ENCODE peak calls at places on chromosomes 12 and 14, in eight cellular contexts. C is prostate gland, F is A549, H is heart left ventricle, L is uterus, T is body of pancreas, E is tibial nerve, Z is HCT116. S is an unnamed sample. For H3K4me1, the result is how much of the 10 kb centered on the place peaks cover.

GRCh38 chr12:52524898-52525591 is 4.9 kb upstream of the KRT5 start:
- DNase-seq in C (no peak), F (no peak), H (no peak), L (no peak), T (no peak), E (no peak), Z (no peak), S (no peak)

GRCh38 chr14:104386281-104386841 is 193.2 kb upstream of the C14orf180 start:
- DNase-seq in C (no peak), F (no peak), H (peak), L (no peak), T (no peak), E (no peak), Z (no peak), S (peak)

GRCh38 chr12:53230971-53231858 is 794 bp downstream of the RARG start:
- DNase-seq in C (no peak), F (no peak), H (no peak), L (no peak), T (no peak), E (no peak), Z (no peak), S (no peak)

GRCh38 chr14:99249389-99249788 is 22.6 kb downstream of the BCL11B start:
- DNase-seq in C (no peak), F (no peak), H (no peak), L (no peak), T (no peak), E (no peak), Z (no peak), S (no peak)

GRCh38 chr12:109766251-109766778 is 52.7 kb downstream of the FAM222A start:
- DNase-seq in C (no peak), F (no peak), H (no peak), L (no peak), T (peak), E (no peak), Z (no peak), S (peak)

GRCh38 chr14:54225457-54225856 is 171.3 kb upstream of the CDKN3 start:
- DNase-seq in C (no peak), F (no peak), H (no peak), L (no peak), T (no peak), E (no peak), Z (no peak), S (no peak)

GRCh38 chr12:47652491-47653234 is 53.2 kb downstream of the RPAP3 start:
- DNase-seq in C (peak), F (peak), H (no peak), L (no peak), T (peak), E (peak), Z (no peak), S (no peak)

GRCh38 chr14:63276016-63276415 is 42.7 kb downstream of the GPHB5 start:
- DNase-seq in C (no peak), F (no peak), H (no peak), L (no peak), T (no peak), E (no peak), Z (no peak), S (no peak)

GRCh38 chr12:121798807-121799174 is 5.0 kb upstream of the SETD1B start:
- DNase-seq in C (no peak), F (no peak), H (no peak), L (peak), T (no peak), E (no peak), Z (no peak), S (no peak)

GRCh38 chr12:53180270-53180930 is at the start of the genes CSAD and ZNF740:
- DNase-seq in C (peak), F (peak), H (peak), L (peak), T (peak), E (peak), Z (peak), S (peak)

GRCh38 chr12:72095025-72095424 is 156.4 kb downstream of the TPH2 start:
- DNase-seq in C (no peak), F (no peak), H (no peak), L (no peak), T (no peak), E (no peak), Z (no peak), S (no peak)

GRCh38 chr14:33986804-33987203 is 35.9 kb upstream of the EGLN3 start:
- DNase-seq in C (no peak), F (peak), H (no peak), L (peak), T (no peak), E (no peak), Z (peak), S (no peak)

GRCh38 chr12:54997914-54998507 is 13.4 kb upstream of the TESPA1 start:
- DNase-seq in C (no peak), F (no peak), H (no peak), L (no peak), T (no peak), E (no peak), Z (no peak), S (no peak)

GRCh38 chr12:39483042-39483441 is 40.1 kb upstream of the KIF21A start:
- DNase-seq in C (no peak), F (no peak), H (no peak), L (no peak), T (no peak), E (no peak), Z (no peak), S (no peak)

GRCh38 chr14:101357559-101358319 is 203.6 kb upstream of the DIO3 start:
- DNase-seq in C (no peak), F (no peak), H (no peak), L (peak), T (no peak), E (no peak), Z (no peak), S (no peak)

GRCh38 chr12:123801573-123802178 is 39.6 kb downstream of the DNAH10 start:
- DNase-seq in C (no peak), F (peak), H (no peak), L (no peak), T (no peak), E (no peak), Z (peak), S (no peak)

GRCh38 chr14:62532186-62532585 is 513.1 kb downstream of the KCNH5 start:
- DNase-seq in C (no peak), F (no peak), H (no peak), L (no peak), T (no peak), E (no peak), Z (no peak), S (no peak)

GRCh38 chr12:3988519-3989217 is 115.5 kb upstream of the PARP11 start:
- DNase-seq in C (no peak), F (no peak), H (no peak), L (no peak), T (no peak), E (no peak), Z (no peak), S (no peak)

GRCh38 chr12:75289678-75290200 is 40.4 kb downstream of the CAPS2 start:
- DNase-seq in C (no peak), F (peak), H (no peak), L (no peak), T (no peak), E (no peak), Z (peak), S (no peak)

GRCh38 chr12:62259311-62259992 is 752 bp upstream of the USP15 start:
- DNase-seq in C (no peak), F (peak), H (no peak), L (no peak), T (peak), E (no peak), Z (no peak), S (no peak)

GRCh38 chr12:9810721-9811120 is 16.6 kb upstream of the KLRF1 start:
- DNase-seq in C (no peak), F (no peak), H (no peak), L (no peak), T (no peak), E (no peak), Z (no peak), S (no peak)

GRCh38 chr12:3168223-3168770 is 91.1 kb downstream of the TSPAN9 start:
- DNase-seq in C (no peak), F (no peak), H (no peak), L (no peak), T (no peak), E (no peak), Z (no peak), S (no peak)

GRCh38 chr12:91622981-91623380 is 440.4 kb upstream of the DCN start:
- DNase-seq in C (no peak), F (no peak), H (no peak), L (no peak), T (no peak), E (no peak), Z (no peak), S (no peak)

GRCh38 chr12:132160016-132160415 is 15.8 kb downstream of the NOC4L start:
- DNase-seq in C (no peak), F (no peak), H (no peak), L (no peak), T (no peak), E (no peak), Z (no peak), S (peak)

GRCh38 chr14:68729556-68729955 is 63.3 kb downstream of the ZFP36L1 start:
- DNase-seq in C (no peak), F (no peak), H (peak), L (no peak), T (no peak), E (no peak), Z (no peak), S (no peak)

GRCh38 chr12:102343361-102344121 is 136.8 kb downstream of the IGF1 start:
- DNase-seq in C (no peak), F (peak), H (no peak), L (no peak), T (peak), E (no peak), Z (no peak), S (no peak)

GRCh38 chr12:6235499-6235898 is 35.3 kb downstream of the CD9 start:
- DNase-seq in C (peak), F (no peak), H (no peak), L (no peak), T (peak), E (no peak), Z (no peak), S (no peak)

GRCh38 chr12:57727758-57728395 is 10.7 kb downstream of the AGAP2 start:
- DNase-seq in C (no peak), F (no peak), H (peak), L (no peak), T (peak), E (no peak), Z (no peak), S (peak)

GRCh38 chr12:108156717-108157116 is 27.6 kb downstream of the WSCD2 start:
- DNase-seq in C (no peak), F (no peak), H (no peak), L (no peak), T (no peak), E (no peak), Z (no peak), S (no peak)

GRCh38 chr14:105411017-105411941 is 8.3 kb upstream of the MTA1 start:
- DNase-seq in C (no peak), F (no peak), H (no peak), L (no peak), T (peak), E (no peak), Z (no peak), S (peak)

GRCh38 chr14:95059126-95059525 is 98.2 kb downstream of the DICER1 start:
- DNase-seq in C (no peak), F (no peak), H (no peak), L (no peak), T (no peak), E (no peak), Z (no peak), S (no peak)

GRCh38 chr14:94483729-94484275 is 7.8 kb upstream of the SERPINA9 start:
- DNase-seq in C (no peak), F (no peak), H (no peak), L (no peak), T (no peak), E (no peak), Z (no peak), S (no peak)

GRCh38 chr14:94805726-94806288 is 35.9 kb upstream of the GSC start:
- DNase-seq in C (peak), F (no peak), H (no peak), L (no peak), T (peak), E (peak), Z (no peak), S (no peak)

DNA sequence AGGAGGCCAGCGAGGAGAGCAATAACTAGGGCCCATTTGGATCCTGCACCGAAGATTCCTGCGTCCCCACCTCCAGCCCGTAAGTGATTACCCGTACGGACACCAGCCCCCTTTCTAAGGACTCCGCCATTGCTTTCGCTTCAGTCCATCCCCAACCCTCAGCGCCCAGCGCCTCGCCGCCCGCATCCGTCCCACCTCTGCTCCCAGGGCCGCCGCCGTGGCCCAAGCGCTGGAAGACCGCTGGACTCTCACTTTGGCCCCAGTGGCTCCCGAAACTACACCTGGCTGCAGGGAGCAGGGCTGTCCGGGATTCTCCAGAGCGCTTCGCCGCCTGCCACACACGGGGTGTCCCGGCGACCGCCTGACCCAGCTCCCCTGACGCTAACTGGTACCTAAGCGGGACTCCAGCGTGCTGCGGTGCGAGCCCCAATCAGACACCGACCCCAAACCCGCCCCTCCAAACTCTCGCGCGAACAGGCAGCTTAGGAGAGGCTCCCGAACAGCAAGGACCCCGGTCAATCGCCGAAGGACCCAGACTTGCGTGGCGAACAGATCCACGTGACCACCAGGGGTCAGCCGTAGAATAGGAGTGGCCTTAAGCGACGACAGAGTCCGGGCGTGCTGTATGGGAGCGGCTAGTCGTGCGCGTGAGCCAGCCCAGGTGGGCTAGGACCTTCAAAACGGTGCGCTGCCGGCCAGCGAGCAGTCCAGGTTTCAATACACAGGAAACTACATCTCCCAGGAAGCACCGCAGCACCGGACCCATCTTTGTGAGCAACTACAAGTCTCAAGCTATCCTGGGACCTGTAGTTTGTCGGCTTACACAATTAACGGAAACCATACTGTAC is at the start of gene CNPY2:
- DNase-seq in C (peak), F (peak), H (peak), L (peak), T (peak), E (peak), Z (peak), S (peak)
- TF ChIP-seq CTCF in C (peak), F (no peak), H (no peak), L (peak), T (peak), E (peak), Z (peak), S (peak)

GRCh38 chr14:24372701-24373416 is 4.9 kb downstream of the NFATC4 start:
- DNase-seq in C (no peak), F (no peak), H (peak), L (peak), T (no peak), E (no peak), Z (no peak), S (no peak)
- H3K4me1 ChIP-seq in C (under half), F (under half), H (under half), L (under half), T (under half), E (under half), Z (under half), S (under half)

GRCh38 chr14:100286484-100287191 is 19.6 kb downstream of the SLC25A29 start:
- DNase-seq in C (no peak), F (no peak), H (no peak), L (no peak), T (no peak), E (no peak), Z (no peak), S (no peak)

GRCh38 chr14:100283984-100284881 is 22.0 kb downstream of the SLC25A29 start:
- DNase-seq in C (no peak), F (no peak), H (no peak), L (no peak), T (no peak), E (no peak), Z (no peak), S (no peak)

GRCh38 chr14:100285913-100286400 is 20.3 kb downstream of the SLC25A29 start:
- DNase-seq in C (no peak), F (no peak), H (no peak), L (no peak), T (no peak), E (no peak), Z (no peak), S (no peak)

GRCh38 chr14:100287202-100287997 is 18.8 kb downstream of the SLC25A29 start:
- DNase-seq in C (no peak), F (no peak), H (no peak), L (no peak), T (peak), E (no peak), Z (no peak), S (no peak)

GRCh38 chr14:100285021-100285912 is 21.0 kb downstream of the SLC25A29 start:
- DNase-seq in C (peak), F (peak), H (peak), L (peak), T (peak), E (peak), Z (no peak), S (peak)
- TF ChIP-seq POLR2A in C (peak), F (peak), H (no peak), L (peak), T (peak), E (peak), Z (peak), S (peak)

DNA sequence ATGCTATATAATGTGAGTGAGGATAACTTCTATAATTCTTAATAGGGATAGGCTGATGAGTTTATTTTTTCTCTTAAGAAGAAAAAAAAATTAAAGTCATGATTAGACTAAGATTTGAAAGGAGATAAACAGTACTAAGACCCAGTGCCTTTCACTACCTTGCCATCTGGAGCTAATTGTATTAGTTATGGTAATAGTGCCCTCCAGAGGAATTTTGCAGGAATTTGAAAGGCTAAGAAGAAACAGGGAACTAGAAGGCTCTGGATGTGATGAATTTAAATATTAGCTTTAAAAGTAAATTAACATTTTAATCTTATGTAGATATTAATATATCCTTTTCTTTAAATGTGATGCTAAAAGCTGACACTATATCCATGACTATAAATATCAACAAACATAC is 36.6 kb upstream of the PIK3C2G start:
- DNase-seq in C (no peak), F (peak), H (no peak), L (no peak), T (no peak), E (no peak), Z (peak), S (no peak)
- TF ChIP-seq CTCF in C (no peak), F (peak), H (peak), L (no peak), T (peak), E (peak), Z (peak), S (peak)

GRCh38 chr14:102901633-102902032 is 20.8 kb upstream of the AMN start:
- DNase-seq in C (no peak), F (no peak), H (no peak), L (no peak), T (no peak), E (no peak), Z (no peak), S (no peak)

GRCh38 chr14:102903248-102903888 is 19.1 kb upstream of the AMN start:
- DNase-seq in C (no peak), F (no peak), H (no peak), L (no peak), T (no peak), E (no peak), Z (no peak), S (no peak)

GRCh38 chr14:102902086-102902485 is 20.4 kb upstream of the AMN start:
- DNase-seq in C (no peak), F (no peak), H (no peak), L (no peak), T (no peak), E (no peak), Z (no peak), S (no peak)

GRCh38 chr14:102903889-102904512 is 18.5 kb upstream of the AMN start:
- DNase-seq in C (no peak), F (no peak), H (no peak), L (no peak), T (no peak), E (no peak), Z (no peak), S (no peak)

DNA sequence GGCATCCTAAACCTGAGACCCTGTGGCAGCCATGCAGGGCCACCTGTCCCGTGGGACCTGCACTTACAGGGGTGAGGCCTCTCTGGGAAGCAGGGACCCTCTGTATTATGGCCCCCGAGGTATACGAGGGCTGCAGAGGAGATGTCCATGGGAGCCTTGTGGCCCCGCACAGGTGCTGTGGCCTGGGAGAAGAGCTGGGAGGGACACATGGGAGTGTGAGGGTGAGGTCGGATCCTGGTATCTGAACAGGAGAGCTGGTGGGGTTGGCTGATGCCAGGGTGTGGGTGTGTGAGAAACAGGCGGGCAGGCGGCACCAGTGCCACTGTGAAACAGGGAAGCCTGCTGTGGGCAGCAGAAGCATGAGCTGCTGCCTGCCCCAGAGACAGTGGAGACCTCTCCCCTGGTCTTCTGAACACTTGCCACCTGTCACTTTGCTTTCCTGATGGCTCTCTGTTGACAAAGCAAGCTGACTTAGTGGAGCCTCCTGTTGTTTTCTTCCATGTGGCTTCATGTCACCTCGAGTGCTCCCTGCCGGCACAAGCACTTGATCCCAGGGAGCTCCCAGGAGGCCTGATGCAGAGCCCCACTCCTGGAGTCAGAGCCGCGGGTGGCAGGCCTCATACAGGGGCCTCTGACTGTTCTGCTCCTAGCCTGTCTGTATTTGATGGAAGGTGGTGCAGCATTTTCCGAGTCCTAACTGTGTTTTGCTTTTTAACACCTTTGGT is 19.8 kb upstream of the AMN start:
- DNase-seq in C (no peak), F (no peak), H (no peak), L (no peak), T (no peak), E (no peak), Z (no peak), S (no peak)
- H3K4me1 ChIP-seq in C (under half), F (under half), H (under half), L (under half), T (under half), E (under half), Z (under half), S (under half)

S was measured in right lobe of liver.